ENCODE peak calls at places on chromosomes 11 and 22, in four cellular contexts. I, G, S and R are unnamed samples.

GRCh38 chr11:3219281-3219892 is 774 bp upstream of the MRGPRG start:
- DNase-seq in I (no peak), G (no peak), S (no peak), R (no peak)

GRCh38 chr11:18633256-18634139 is 644 bp downstream of the SPTY2D1 start:
- DNase-seq in I (peak; percentile 11), G (peak; percentile 24), S (peak; percentile 66), R (no peak)

GRCh38 chr11:59845399-59845798 is at the start of gene CBLIF:
- DNase-seq in I (no peak), G (no peak), S (no peak), R (no peak)

GRCh38 chr11:266676-267439 is 11.3 kb upstream of the NLRP6 start:
- DNase-seq in I (no peak), G (no peak), S (peak; percentile 21), R (no peak)

GRCh38 chr22:42716649-42717127 is 4.0 kb downstream of the A4GALT start:
- DNase-seq in I (no peak), G (no peak), S (no peak), R (no peak)

GRCh38 chr22:39089928-39090327 is 7.1 kb upstream of the APOBEC3H start:
- DNase-seq in I (no peak), G (no peak), S (no peak), R (no peak)

GRCh38 chr11:33402066-33402465 is 144.9 kb downstream of the HIPK3 start:
- DNase-seq in I (no peak), G (no peak), S (no peak), R (no peak)

GRCh38 chr11:11519184-11519583 is 102.6 kb downstream of the GALNT18 start:
- DNase-seq in I (no peak), G (no peak), S (no peak), R (no peak)

GRCh38 chr11:125123947-125124633 is 12.7 kb upstream of the TMEM218 start:
- DNase-seq in I (peak; percentile 67), G (peak; percentile 60), S (peak; percentile 79), R (no peak)

DNA sequence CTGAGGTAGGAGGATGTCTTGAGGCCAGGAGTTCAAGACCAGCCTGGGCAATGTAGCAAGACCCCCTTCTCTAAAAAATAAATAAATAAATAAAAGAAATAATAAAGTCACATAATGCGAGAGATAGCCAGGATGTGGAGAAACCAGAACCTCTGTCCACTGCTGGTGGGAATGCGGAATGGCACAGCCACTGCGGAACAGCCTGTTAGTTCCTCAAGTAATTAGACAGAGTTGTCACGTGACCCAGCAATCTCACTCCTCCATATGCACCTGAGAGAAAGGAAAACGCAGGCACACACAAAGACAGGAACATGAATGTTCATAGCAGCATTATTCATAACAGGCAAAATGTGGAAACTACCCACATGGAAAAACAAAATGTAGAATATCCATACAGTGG is 27.5 kb downstream of the LIF start:
- DNase-seq in I (no peak), G (no peak), S (no peak), R (no peak)
- TF ChIP-seq CTCF in I (no peak), G (peak; percentile 23), S (no peak), R (no peak)

GRCh38 chr11:61091373-61092279 is 10.7 kb upstream of the CD5 start:
- DNase-seq in I (no peak), G (no peak), S (peak; percentile 31), R (no peak)
- H3K4me3 ChIP-seq in I (no peak overlapping the region), G (no peak overlapping the region), S (no peak overlapping the region), R (no peak overlapping the region)

GRCh38 chr22:30426395-30427353 is 1.1 kb downstream of the MTFP1 start:
- DNase-seq in I (peak; percentile 90), G (peak; percentile 73), S (peak; percentile 78), R (no peak)

GRCh38 chr22:30425327-30425615 is 297 bp upstream of the MTFP1 start:
- DNase-seq in I (no peak), G (no peak), S (no peak), R (no peak)

GRCh38 chr22:30424471-30425326 is 869 bp upstream of the MTFP1 start:
- DNase-seq in I (no peak), G (no peak), S (peak; percentile 57), R (no peak)

GRCh38 chr22:30423959-30424380 is 1.6 kb upstream of the MTFP1 start:
- DNase-seq in I (peak; percentile 100), G (peak; percentile 100), S (peak; percentile 99), R (peak; percentile 99)

GRCh38 chr22:30425616-30426394 is at the start of gene MTFP1:
- DNase-seq in I (peak; percentile 68), G (peak; percentile 63), S (peak; percentile 53), R (no peak)
- TF ChIP-seq CTCF in I (no peak), G (no peak), S (no peak), R (peak; percentile 5)

GRCh38 chr22:31091106-31091975 is 10.2 kb downstream of the SMTN start:
- DNase-seq in I (no peak), G (no peak), S (no peak), R (no peak)
- H3K4me3 ChIP-seq in I (no peak overlapping the region), G (no peak overlapping the region), S (no peak overlapping the region), R (no peak overlapping the region)